ENCODE peak calls at places on chromosomes 1 and 21, in six cellular contexts. One of them, this sample, is unnamed.
A peak's percentile ranks its signal among the peaks of the same experiment; 100 is the strongest.

GRCh38 chr1:115064461-115064860 is 24.8 kb downstream of the TSPAN2 start:
- DNase-seq in HepG2: no peak
- DNase-seq in right cardiac atrium: no peak
- DNase-seq in CD8-positive, alpha-beta T cell: no peak
- DNase-seq in endodermal cell: no peak
- DNase-seq in left ventricle myocardium inferior: no peak
- DNase-seq in this sample: no peak

GRCh38 chr1:162530318-162530984 is 31.1 kb upstream of the UAP1 start:
- DNase-seq in left ventricle myocardium inferior: no peak
- DNase-seq in endodermal cell: peak; percentile 78
- DNase-seq in HepG2: no peak
- DNase-seq in right cardiac atrium: no peak
- DNase-seq in CD8-positive, alpha-beta T cell: no peak
- DNase-seq in this sample: no peak

GRCh38 chr1:8194481-8195227 is 123.3 kb upstream of the SLC45A1 start:
- DNase-seq in left ventricle myocardium inferior: no peak
- DNase-seq in CD8-positive, alpha-beta T cell: no peak
- DNase-seq in right cardiac atrium: no peak
- DNase-seq in endodermal cell: no peak
- DNase-seq in HepG2: peak; percentile 62
- DNase-seq in this sample: no peak

GRCh38 chr1:243719476-243719875 is 130.6 kb downstream of the AKT3 start:
- DNase-seq in right cardiac atrium: no peak
- DNase-seq in endodermal cell: no peak
- DNase-seq in HepG2: no peak
- DNase-seq in left ventricle myocardium inferior: no peak
- DNase-seq in CD8-positive, alpha-beta T cell: no peak
- DNase-seq in this sample: no peak

GRCh38 chr1:163472267-163472666 is 150.5 kb downstream of the NUF2 start:
- DNase-seq in right cardiac atrium: no peak
- DNase-seq in left ventricle myocardium inferior: no peak
- DNase-seq in endodermal cell: no peak
- DNase-seq in HepG2: no peak
- DNase-seq in CD8-positive, alpha-beta T cell: no peak
- DNase-seq in this sample: no peak

GRCh38 chr1:196861429-196861828 is 26.4 kb upstream of the CFHR4 start:
- DNase-seq in HepG2: no peak
- DNase-seq in right cardiac atrium: no peak
- DNase-seq in CD8-positive, alpha-beta T cell: no peak
- DNase-seq in endodermal cell: no peak
- DNase-seq in left ventricle myocardium inferior: no peak
- DNase-seq in this sample: no peak

GRCh38 chr1:231028676-231029075 is 11.4 kb downstream of the FAM89A start:
- DNase-seq in right cardiac atrium: no peak
- DNase-seq in CD8-positive, alpha-beta T cell: no peak
- DNase-seq in endodermal cell: peak; percentile 63
- DNase-seq in left ventricle myocardium inferior: no peak
- DNase-seq in HepG2: no peak
- DNase-seq in this sample: no peak

GRCh38 chr1:77068013-77068412 is 151.2 kb downstream of the PIGK start:
- DNase-seq in CD8-positive, alpha-beta T cell: no peak
- DNase-seq in HepG2: no peak
- DNase-seq in endodermal cell: peak; percentile 57
- DNase-seq in left ventricle myocardium inferior: no peak
- DNase-seq in right cardiac atrium: no peak
- DNase-seq in this sample: no peak

GRCh38 chr1:175005085-175005783 is 5.5 kb downstream of the CACYBP start:
- DNase-seq in CD8-positive, alpha-beta T cell: no peak
- DNase-seq in left ventricle myocardium inferior: no peak
- DNase-seq in endodermal cell: no peak
- DNase-seq in right cardiac atrium: no peak
- DNase-seq in HepG2: no peak
- DNase-seq in this sample: no peak

GRCh38 chr1:53783056-53783455 is 44.1 kb upstream of the GLIS1 start:
- DNase-seq in right cardiac atrium: no peak
- DNase-seq in HepG2: no peak
- DNase-seq in endodermal cell: no peak
- DNase-seq in CD8-positive, alpha-beta T cell: no peak
- DNase-seq in left ventricle myocardium inferior: no peak
- DNase-seq in this sample: no peak

GRCh38 chr1:234603221-234604204 is 6.5 kb downstream of the IRF2BP2 start:
- DNase-seq in right cardiac atrium: no peak
- DNase-seq in HepG2: peak; percentile 83
- DNase-seq in left ventricle myocardium inferior: no peak
- DNase-seq in CD8-positive, alpha-beta T cell: no peak
- DNase-seq in endodermal cell: no peak
- DNase-seq in this sample: no peak

GRCh38 chr1:60066001-60066400 is 7.6 kb downstream of the C1orf87 start:
- DNase-seq in right cardiac atrium: no peak
- DNase-seq in endodermal cell: no peak
- DNase-seq in left ventricle myocardium inferior: no peak
- DNase-seq in CD8-positive, alpha-beta T cell: no peak
- DNase-seq in HepG2: no peak
- DNase-seq in this sample: no peak

GRCh38 chr1:10772711-10773110 is 23.7 kb downstream of the CASZ1 start:
- DNase-seq in left ventricle myocardium inferior: no peak
- DNase-seq in endodermal cell: no peak
- DNase-seq in HepG2: no peak
- DNase-seq in CD8-positive, alpha-beta T cell: no peak
- DNase-seq in right cardiac atrium: no peak
- DNase-seq in this sample: no peak

GRCh38 chr1:76267631-76268030 is 193.1 kb downstream of the ST6GALNAC3 start:
- DNase-seq in left ventricle myocardium inferior: no peak
- DNase-seq in endodermal cell: no peak
- DNase-seq in HepG2: no peak
- DNase-seq in CD8-positive, alpha-beta T cell: no peak
- DNase-seq in right cardiac atrium: no peak
- DNase-seq in this sample: no peak

GRCh38 chr1:32989160-32989894 is 24.7 kb upstream of the RNF19B start:
- DNase-seq in left ventricle myocardium inferior: peak; percentile 70
- DNase-seq in CD8-positive, alpha-beta T cell: no peak
- DNase-seq in endodermal cell: peak; percentile 54
- DNase-seq in right cardiac atrium: peak; percentile 83
- DNase-seq in HepG2: no peak
- DNase-seq in this sample: peak; percentile 71

GRCh38 chr1:21290546-21290944 is 282 bp upstream of the ECE1 start:
- DNase-seq in CD8-positive, alpha-beta T cell: no peak
- DNase-seq in right cardiac atrium: no peak
- DNase-seq in left ventricle myocardium inferior: no peak
- DNase-seq in endodermal cell: no peak
- DNase-seq in HepG2: no peak
- DNase-seq in this sample: no peak

GRCh38 chr1:21289700-21290545 is at the start of gene ECE1:
- DNase-seq in left ventricle myocardium inferior: peak; percentile 56
- DNase-seq in HepG2: no peak
- DNase-seq in right cardiac atrium: peak; percentile 73
- DNase-seq in endodermal cell: peak; percentile 90
- DNase-seq in CD8-positive, alpha-beta T cell: no peak
- DNase-seq in this sample: peak; percentile 77

GRCh38 chr1:21291964-21292363 is 1.7 kb upstream of the ECE1 start:
- DNase-seq in right cardiac atrium: no peak
- DNase-seq in endodermal cell: no peak
- DNase-seq in HepG2: no peak
- DNase-seq in CD8-positive, alpha-beta T cell: no peak
- DNase-seq in left ventricle myocardium inferior: no peak
- DNase-seq in this sample: no peak

GRCh38 chr1:21292503-21292990 is 2.3 kb upstream of the ECE1 start:
- DNase-seq in left ventricle myocardium inferior: no peak
- DNase-seq in right cardiac atrium: no peak
- DNase-seq in endodermal cell: no peak
- DNase-seq in CD8-positive, alpha-beta T cell: no peak
- DNase-seq in HepG2: no peak
- DNase-seq in this sample: no peak

DNA sequence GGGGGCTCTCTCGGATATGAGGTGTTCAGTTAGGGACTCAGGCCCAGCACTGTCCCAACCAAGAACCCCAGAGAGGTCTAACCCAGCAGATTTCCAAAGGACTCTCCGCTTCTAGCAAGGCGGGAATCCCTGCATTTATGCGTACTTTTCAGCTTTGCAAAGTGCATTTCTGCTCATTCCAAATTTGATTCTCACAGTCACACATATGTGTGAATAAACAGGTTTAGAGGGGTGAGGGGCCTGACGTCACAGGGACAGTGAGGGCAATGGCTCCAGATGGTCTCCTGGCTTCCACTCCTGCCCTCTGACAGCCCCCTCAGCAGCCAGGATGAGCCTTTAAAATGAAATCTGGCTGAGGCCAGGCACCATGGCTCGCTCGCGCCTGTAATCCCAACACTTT is 921 bp upstream of the ECE1 start:
- DNase-seq in endodermal cell: no peak
- DNase-seq in CD8-positive, alpha-beta T cell: no peak
- DNase-seq in left ventricle myocardium inferior: no peak
- DNase-seq in HepG2: no peak
- DNase-seq in right cardiac atrium: no peak
- DNase-seq in this sample: no peak
- H3K4me3 ChIP-seq in endodermal cell: peak overlapping the region; percentile 78
- H3K4me3 ChIP-seq in CD8-positive, alpha-beta T cell: peak overlapping the region; percentile 56
- H3K4me3 ChIP-seq in left ventricle myocardium inferior: peak overlapping the region; percentile 79
- H3K4me3 ChIP-seq in HepG2: no peak overlapping the region
- H3K4me3 ChIP-seq in right cardiac atrium: no peak overlapping the region
- H3K4me3 ChIP-seq in this sample: peak overlapping the region; percentile 80

GRCh38 chr21:38490411-38491020 is 7.8 kb downstream of the ERG start:
- DNase-seq in endodermal cell: no peak
- DNase-seq in right cardiac atrium: no peak
- DNase-seq in HepG2: no peak
- DNase-seq in left ventricle myocardium inferior: no peak
- DNase-seq in CD8-positive, alpha-beta T cell: no peak
- DNase-seq in this sample: no peak
- H3K27me3 ChIP-seq in endodermal cell: no peaks in the 10 kb centered on the region
- H3K27me3 ChIP-seq in right cardiac atrium: no peaks in the 10 kb centered on the region
- H3K27me3 ChIP-seq in HepG2: peaks cover 3% of the 10 kb centered on the region
- H3K27me3 ChIP-seq in left ventricle myocardium inferior: no peaks in the 10 kb centered on the region
- H3K27me3 ChIP-seq in CD8-positive, alpha-beta T cell: peaks cover 7% of the 10 kb centered on the region
- H3K27me3 ChIP-seq in this sample: no peaks in the 10 kb centered on the region

GRCh38 chr1:15347182-15347581 is 62.5 kb upstream of the EFHD2 start:
- DNase-seq in left ventricle myocardium inferior: no peak
- DNase-seq in endodermal cell: no peak
- DNase-seq in HepG2: no peak
- DNase-seq in right cardiac atrium: no peak
- DNase-seq in CD8-positive, alpha-beta T cell: no peak
- DNase-seq in this sample: no peak
- H3K4me1 ChIP-seq in left ventricle myocardium inferior: peaks cover 23% of the 10 kb centered on the region
- H3K4me1 ChIP-seq in endodermal cell: no peaks in the 10 kb centered on the region
- H3K4me1 ChIP-seq in HepG2: peaks cover 29% of the 10 kb centered on the region
- H3K4me1 ChIP-seq in right cardiac atrium: peaks cover 10% of the 10 kb centered on the region
- H3K4me1 ChIP-seq in CD8-positive, alpha-beta T cell: peaks cover 33% of the 10 kb centered on the region
- H3K4me1 ChIP-seq in this sample: peaks cover 17% of the 10 kb centered on the region

DNA sequence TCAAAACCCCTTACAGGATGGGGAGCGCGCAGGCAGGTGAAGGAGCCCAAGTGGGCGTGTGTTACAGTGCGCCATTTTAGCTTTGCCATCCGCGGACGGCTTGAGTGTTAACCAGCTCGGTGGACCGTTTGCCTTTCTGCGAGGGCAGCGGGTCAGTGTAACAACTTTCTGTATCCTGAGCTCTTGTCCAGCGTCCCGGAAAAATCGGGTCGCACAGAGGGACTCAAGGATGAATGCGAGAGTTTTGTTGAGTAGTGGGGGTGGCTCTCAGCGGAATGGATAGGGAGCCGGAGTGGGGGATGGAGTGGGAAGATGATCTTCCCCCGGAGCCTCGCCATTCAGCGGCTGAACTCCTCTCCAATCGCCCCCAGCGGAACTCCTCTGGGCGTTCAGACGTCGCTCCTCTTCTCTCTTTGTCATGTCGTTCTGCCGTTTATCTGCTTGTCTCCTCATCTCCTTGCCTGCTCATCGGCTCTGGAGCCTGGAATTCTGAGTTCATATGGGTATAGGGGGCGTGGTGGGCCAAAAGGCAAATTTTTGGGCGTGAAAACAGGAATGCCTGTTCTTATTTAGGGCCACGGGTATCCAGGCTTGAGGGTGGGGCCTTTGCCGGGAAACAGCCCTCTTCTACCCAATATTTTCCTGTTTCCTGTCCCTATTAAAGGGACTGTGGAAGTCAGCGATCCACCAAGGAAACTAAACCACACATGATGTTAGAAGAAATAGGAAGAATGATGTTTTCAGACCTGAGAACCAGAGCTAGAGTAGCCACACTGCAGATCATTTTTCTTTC is 295.5 kb downstream of the CTH start:
- DNase-seq in endodermal cell: peak; percentile 81
- DNase-seq in left ventricle myocardium inferior: no peak
- DNase-seq in CD8-positive, alpha-beta T cell: no peak
- DNase-seq in HepG2: no peak
- DNase-seq in right cardiac atrium: peak; percentile 21
- DNase-seq in this sample: no peak
- H3K4me3 ChIP-seq in endodermal cell: no peak overlapping the region
- H3K4me3 ChIP-seq in left ventricle myocardium inferior: peak overlapping the region; percentile 59
- H3K4me3 ChIP-seq in CD8-positive, alpha-beta T cell: no peak overlapping the region
- H3K4me3 ChIP-seq in HepG2: no peak overlapping the region
- H3K4me3 ChIP-seq in right cardiac atrium: peak overlapping the region; percentile 37
- H3K4me3 ChIP-seq in this sample: peak overlapping the region; percentile 60

DNA sequence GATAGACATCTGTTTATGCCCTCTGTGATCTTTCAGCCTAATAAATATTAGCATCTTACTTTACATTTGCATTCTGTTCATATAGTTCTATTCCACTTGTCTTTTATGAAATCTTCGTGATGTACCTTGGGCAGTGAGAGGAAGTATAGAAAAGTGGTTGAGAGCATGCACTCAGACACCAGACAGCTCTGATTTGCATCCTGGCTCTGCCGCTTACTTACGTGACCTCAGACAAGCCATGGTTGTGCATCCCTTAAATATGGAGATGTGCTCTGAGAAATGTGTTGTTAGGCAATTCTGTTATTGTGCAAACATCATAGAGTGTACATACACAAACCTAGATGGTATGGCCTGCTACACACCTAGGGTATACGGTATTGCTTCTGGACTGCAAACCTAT is 22.9 kb downstream of the OVGP1 start:
- DNase-seq in CD8-positive, alpha-beta T cell: no peak
- DNase-seq in left ventricle myocardium inferior: no peak
- DNase-seq in HepG2: no peak
- DNase-seq in endodermal cell: no peak
- DNase-seq in right cardiac atrium: no peak
- DNase-seq in this sample: no peak
- H3K27me3 ChIP-seq in CD8-positive, alpha-beta T cell: no peaks in the 10 kb centered on the region
- H3K27me3 ChIP-seq in left ventricle myocardium inferior: peaks cover 46% of the 10 kb centered on the region
- H3K27me3 ChIP-seq in HepG2: peaks cover 28% of the 10 kb centered on the region
- H3K27me3 ChIP-seq in endodermal cell: peaks cover 7% of the 10 kb centered on the region
- H3K27me3 ChIP-seq in right cardiac atrium: no peaks in the 10 kb centered on the region
- H3K27me3 ChIP-seq in this sample: no peaks in the 10 kb centered on the region

DNA sequence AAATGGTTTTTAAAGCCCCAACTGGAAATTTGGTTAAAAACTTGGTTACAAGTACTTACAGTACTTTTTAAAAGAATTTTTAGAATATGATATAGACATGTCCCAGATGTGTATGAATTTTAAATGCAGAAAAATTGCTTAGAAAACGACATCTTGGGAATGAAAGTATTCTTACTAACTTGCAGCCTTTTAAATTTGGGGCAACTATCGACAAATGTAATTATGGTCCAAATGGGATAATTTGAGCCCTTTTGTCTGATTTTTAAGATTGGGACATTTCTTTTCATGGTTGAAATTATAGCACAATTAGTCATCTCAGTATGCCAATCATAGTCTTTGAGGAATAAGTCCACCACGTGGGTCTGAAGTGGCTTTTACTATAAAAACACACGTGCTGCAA is 43.2 kb upstream of the MTR start:
- DNase-seq in left ventricle myocardium inferior: no peak
- DNase-seq in CD8-positive, alpha-beta T cell: no peak
- DNase-seq in HepG2: no peak
- DNase-seq in right cardiac atrium: no peak
- DNase-seq in endodermal cell: no peak
- DNase-seq in this sample: no peak
- H3K4me1 ChIP-seq in left ventricle myocardium inferior: peaks cover 63% of the 10 kb centered on the region
- H3K4me1 ChIP-seq in CD8-positive, alpha-beta T cell: no peaks in the 10 kb centered on the region
- H3K4me1 ChIP-seq in HepG2: peaks cover under 1% of the 10 kb centered on the region
- H3K4me1 ChIP-seq in right cardiac atrium: no peaks in the 10 kb centered on the region
- H3K4me1 ChIP-seq in endodermal cell: no peaks in the 10 kb centered on the region
- H3K4me1 ChIP-seq in this sample: no peaks in the 10 kb centered on the region